ENCODE peak calls at places on chromosomes 13 and 19, in four cellular contexts. One of them, this sample, is unnamed.

GRCh38 chr19:37353968-37354367 is 16.9 kb upstream of the ZNF527 start:
- DNase-seq in HFFc6: no peak
- DNase-seq in T-helper 2 cell: no peak
- DNase-seq in CD4-positive, CD25-positive, alpha-beta regulatory T cell: no peak
- DNase-seq in this sample: no peak

GRCh38 chr13:51590966-51591627 is 6.8 kb downstream of the WDFY2 start:
- DNase-seq in T-helper 2 cell: no peak
- DNase-seq in CD4-positive, CD25-positive, alpha-beta regulatory T cell: no peak
- DNase-seq in HFFc6: peak; percentile 99
- DNase-seq in this sample: no peak

GRCh38 chr13:28805193-28805819 is 14.8 kb upstream of the MTUS2 start:
- DNase-seq in HFFc6: peak; percentile 11
- DNase-seq in T-helper 2 cell: no peak
- DNase-seq in CD4-positive, CD25-positive, alpha-beta regulatory T cell: peak; percentile 27
- DNase-seq in this sample: no peak

GRCh38 chr19:13441810-13442512 is 64.3 kb downstream of the CACNA1A start:
- DNase-seq in CD4-positive, CD25-positive, alpha-beta regulatory T cell: peak; percentile 33
- DNase-seq in HFFc6: peak; percentile 15
- DNase-seq in T-helper 2 cell: no peak
- DNase-seq in this sample: no peak

GRCh38 chr13:64774915-64775314 is 2455.2 kb downstream of the PCDH9 start:
- DNase-seq in HFFc6: no peak
- DNase-seq in T-helper 2 cell: no peak
- DNase-seq in CD4-positive, CD25-positive, alpha-beta regulatory T cell: no peak
- DNase-seq in this sample: no peak

GRCh38 chr19:39679791-39680168 is 24.1 kb downstream of the LGALS16 start:
- DNase-seq in HFFc6: no peak
- DNase-seq in T-helper 2 cell: no peak
- DNase-seq in CD4-positive, CD25-positive, alpha-beta regulatory T cell: no peak
- DNase-seq in this sample: no peak

GRCh38 chr13:50365683-50366391 is 350.6 kb downstream of the KCNRG start:
- DNase-seq in CD4-positive, CD25-positive, alpha-beta regulatory T cell: peak; percentile 92
- DNase-seq in T-helper 2 cell: peak; percentile 31
- DNase-seq in HFFc6: no peak
- DNase-seq in this sample: peak; percentile 74

GRCh38 chr13:30143671-30144400 is 163.5 kb downstream of the KATNAL1 start:
- DNase-seq in CD4-positive, CD25-positive, alpha-beta regulatory T cell: peak; percentile 68
- DNase-seq in T-helper 2 cell: no peak
- DNase-seq in HFFc6: peak; percentile 64
- DNase-seq in this sample: no peak

GRCh38 chr19:58021541-58022282 is 12.1 kb upstream of the ZSCAN1 start:
- DNase-seq in CD4-positive, CD25-positive, alpha-beta regulatory T cell: peak; percentile 22
- DNase-seq in HFFc6: no peak
- DNase-seq in T-helper 2 cell: no peak
- DNase-seq in this sample: peak; percentile 71

This sample was measured in natural killer cell treated with Interleukin-12 subunit alpha and Interleukin-12 subunit beta and Interleukin-15 and Interleukin-18, amount 100 ng/mL, for 72 hours.